ENCODE peak calls at places on chromosomes 1 and 21, in eight cellular contexts. O is prostate gland, U is ovary, G is esophagus muscularis mucosa, Q is IMR-90, X is stomach, V is breast epithelium, A is Peyer's patch. M is an unnamed sample. For H3K4me1, the result is how much of the 10 kb centered on the place peaks cover.

GRCh38 chr1:40508375-40509341 is at the start of gene EXO5:
- DNase-seq in O (peak), U (peak), G (peak), Q (peak), X (peak), V (peak), A (peak), M (peak)

GRCh38 chr1:110084226-110085078 is 14.0 kb upstream of the ALX3 start:
- DNase-seq in O (peak), U (peak), G (no peak), Q (peak), X (peak), V (no peak), A (peak), M (peak)

GRCh38 chr1:12636098-12636950 is 7.6 kb upstream of the AADACL4 start:
- DNase-seq in O (no peak), U (no peak), G (no peak), Q (peak), X (no peak), V (no peak), A (no peak), M (peak)

GRCh38 chr1:116763116-116763786 is 9.0 kb downstream of the CD2 start:
- DNase-seq in O (no peak), U (no peak), G (no peak), Q (no peak), X (no peak), V (no peak), A (no peak), M (no peak)

GRCh38 chr1:25080294-25081209 is 150.5 kb upstream of the RUNX3 start:
- DNase-seq in O (no peak), U (no peak), G (no peak), Q (peak), X (no peak), V (no peak), A (no peak), M (no peak)

GRCh38 chr21:37855568-37856391 is 60.5 kb downstream of the KCNJ6 start:
- DNase-seq in O (no peak), U (no peak), G (no peak), Q (peak), X (no peak), V (no peak), A (no peak), M (no peak)

GRCh38 chr1:201584510-201584991 is 45.6 kb downstream of the NAV1 start:
- DNase-seq in O (no peak), U (no peak), G (no peak), Q (peak), X (no peak), V (no peak), A (no peak), M (peak)

GRCh38 chr1:184890539-184890973 is 83.8 kb downstream of the NIBAN1 start:
- DNase-seq in O (no peak), U (no peak), G (no peak), Q (peak), X (no peak), V (no peak), A (no peak), M (peak)

GRCh38 chr21:30194701-30195299 is 21.1 kb downstream of the CLDN8 start:
- DNase-seq in O (no peak), U (no peak), G (no peak), Q (no peak), X (no peak), V (no peak), A (no peak), M (no peak)

GRCh38 chr1:71414229-71414628 is 333.4 kb upstream of the ZRANB2 start:
- DNase-seq in O (no peak), U (no peak), G (no peak), Q (peak), X (no peak), V (no peak), A (no peak), M (no peak)

GRCh38 chr1:5354681-5355080 is 637.5 kb downstream of the NPHP4 start:
- DNase-seq in O (no peak), U (no peak), G (no peak), Q (no peak), X (no peak), V (no peak), A (no peak), M (no peak)

GRCh38 chr21:37642493-37642892 is 273.8 kb downstream of the KCNJ6 start:
- DNase-seq in O (peak), U (no peak), G (peak), Q (no peak), X (no peak), V (no peak), A (no peak), M (no peak)

GRCh38 chr1:58290685-58291372 is 255.7 kb downstream of the OMA1 start:
- DNase-seq in O (peak), U (no peak), G (no peak), Q (peak), X (no peak), V (no peak), A (no peak), M (peak)

GRCh38 chr1:65208577-65208976 is 60.6 kb downstream of the AK4 start:
- DNase-seq in O (no peak), U (no peak), G (no peak), Q (no peak), X (no peak), V (no peak), A (no peak), M (no peak)

GRCh38 chr1:39103321-39104157 is 77.4 kb downstream of the NDUFS5 start:
- DNase-seq in O (no peak), U (no peak), G (no peak), Q (peak), X (no peak), V (no peak), A (no peak), M (no peak)

GRCh38 chr1:244860914-244861610 is 3.3 kb downstream of the HNRNPU start:
- DNase-seq in O (no peak), U (no peak), G (no peak), Q (no peak), X (no peak), V (no peak), A (no peak), M (no peak)

GRCh38 chr1:206799311-206799710 is 27.0 kb upstream of the IL10 start:
- DNase-seq in O (no peak), U (no peak), G (no peak), Q (no peak), X (no peak), V (no peak), A (no peak), M (no peak)

GRCh38 chr1:41381691-41382530 is 20.7 kb downstream of the FOXO6 start:
- DNase-seq in O (no peak), U (peak), G (no peak), Q (no peak), X (peak), V (no peak), A (no peak), M (peak)

GRCh38 chr1:50415235-50416149 is 7.8 kb downstream of the DMRTA2 start:
- DNase-seq in O (no peak), U (no peak), G (no peak), Q (no peak), X (no peak), V (no peak), A (no peak), M (no peak)

GRCh38 chr1:14668448-14669029 is 70.1 kb downstream of the KAZN start:
- DNase-seq in O (no peak), U (no peak), G (no peak), Q (no peak), X (no peak), V (no peak), A (no peak), M (no peak)

GRCh38 chr1:230867903-230868735 is at the start of gene C1orf198:
- DNase-seq in O (peak), U (peak), G (no peak), Q (no peak), X (peak), V (peak), A (peak), M (peak)

GRCh38 chr1:162232034-162232433 is 144.6 kb downstream of the SPATA46 start:
- DNase-seq in O (no peak), U (no peak), G (no peak), Q (no peak), X (no peak), V (no peak), A (no peak), M (no peak)

GRCh38 chr1:29689372-29690030 is 453.2 kb downstream of the PTPRU start:
- DNase-seq in O (no peak), U (no peak), G (no peak), Q (no peak), X (no peak), V (no peak), A (no peak), M (no peak)

GRCh38 chr1:187949567-187949966 is 1120.8 kb downstream of the PLA2G4A start:
- DNase-seq in O (no peak), U (no peak), G (no peak), Q (no peak), X (no peak), V (no peak), A (no peak), M (no peak)

GRCh38 chr1:78603206-78603605 is 17.0 kb upstream of the IFI44L start:
- DNase-seq in O (no peak), U (no peak), G (no peak), Q (peak), X (no peak), V (no peak), A (no peak), M (no peak)

GRCh38 chr1:24418898-24419628 is 3.5 kb downstream of the NIPAL3 start:
- DNase-seq in O (peak), U (no peak), G (no peak), Q (peak), X (peak), V (peak), A (no peak), M (no peak)

GRCh38 chr21:40070871-40071270 is 203.6 kb downstream of the PCP4 start:
- DNase-seq in O (peak), U (no peak), G (no peak), Q (no peak), X (no peak), V (no peak), A (no peak), M (no peak)

GRCh38 chr1:227914801-227915563 is 32.8 kb downstream of the WNT9A start:
- DNase-seq in O (no peak), U (no peak), G (no peak), Q (no peak), X (no peak), V (no peak), A (no peak), M (no peak)

GRCh38 chr1:28745653-28746173 is 9.0 kb downstream of the YTHDF2 start:
- DNase-seq in O (no peak), U (no peak), G (no peak), Q (no peak), X (no peak), V (no peak), A (no peak), M (no peak)

GRCh38 chr1:151846686-151847227 is 6.8 kb downstream of the THEM5 start:
- DNase-seq in O (no peak), U (no peak), G (no peak), Q (no peak), X (no peak), V (no peak), A (no peak), M (no peak)

GRCh38 chr1:157577420-157577819 is 20.5 kb downstream of the FCRL4 start:
- DNase-seq in O (no peak), U (no peak), G (peak), Q (no peak), X (no peak), V (no peak), A (no peak), M (no peak)

GRCh38 chr1:203692565-203693470 is 66.2 kb downstream of the ATP2B4 start:
- DNase-seq in O (peak), U (peak), G (peak), Q (peak), X (peak), V (peak), A (peak), M (peak)

GRCh38 chr21:45293214-45293725 is 5.6 kb upstream of the POFUT2 start:
- DNase-seq in O (no peak), U (no peak), G (no peak), Q (no peak), X (peak), V (no peak), A (peak), M (peak)
- H3K4me3 ChIP-seq in O (no peak), U (no peak), G (no peak), Q (no peak), X (no peak), V (no peak), A (no peak), M (no peak)

GRCh38 chr1:3238705-3239278 is 169.8 kb downstream of the PRDM16 start:
- DNase-seq in O (no peak), U (no peak), G (no peak), Q (no peak), X (no peak), V (no peak), A (no peak), M (no peak)
- H3K4me1 ChIP-seq in O (under half), U (under half), G (under half), Q (under half), X (under half), V (under half), A (under half), M (under half)

DNA sequence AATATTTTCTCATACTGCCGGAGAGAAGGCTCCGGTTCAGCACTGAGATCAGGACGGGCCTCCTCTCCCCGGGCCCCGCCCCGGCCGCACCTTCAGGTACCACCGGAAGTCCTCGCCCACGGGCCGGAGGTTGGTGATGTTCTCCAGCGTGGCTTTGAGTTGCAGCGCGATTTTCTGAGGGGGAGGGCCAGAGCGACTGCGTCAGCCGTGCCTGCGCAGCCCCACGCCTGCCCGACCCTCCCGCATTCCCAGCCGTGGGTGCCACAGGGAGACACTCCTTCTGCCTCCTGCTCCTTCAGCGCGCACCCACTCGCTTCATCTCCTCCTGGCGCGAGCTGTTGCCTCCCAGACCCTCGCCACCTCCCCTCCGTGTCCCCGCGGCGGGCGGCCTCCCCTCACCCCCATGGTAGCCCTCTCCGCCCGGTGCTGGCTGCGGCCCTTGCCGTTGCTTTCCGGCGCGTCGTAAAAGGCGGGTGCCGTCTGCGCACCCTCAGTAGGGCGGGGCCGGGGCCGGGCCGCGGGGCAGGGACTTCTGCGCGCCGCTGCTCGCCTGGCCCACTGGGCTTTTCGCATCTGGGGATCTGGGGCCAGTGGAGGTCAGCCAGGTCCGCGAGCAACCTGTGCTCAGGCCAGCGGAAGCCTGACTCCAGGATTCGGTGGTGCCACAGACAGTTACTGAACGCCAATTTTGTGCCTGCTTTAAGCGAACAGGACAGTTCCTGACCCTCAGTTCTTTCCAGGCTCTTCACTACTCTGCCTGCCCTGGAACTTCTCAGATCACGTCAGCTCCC is at the start of gene CZIB:
- DNase-seq in O (peak), U (peak), G (peak), Q (peak), X (peak), V (peak), A (peak), M (peak)
- TF ChIP-seq POLR2A in O (peak), U (peak), G (peak), Q (peak), X (no peak), V (peak), A (peak), M (no peak)

DNA sequence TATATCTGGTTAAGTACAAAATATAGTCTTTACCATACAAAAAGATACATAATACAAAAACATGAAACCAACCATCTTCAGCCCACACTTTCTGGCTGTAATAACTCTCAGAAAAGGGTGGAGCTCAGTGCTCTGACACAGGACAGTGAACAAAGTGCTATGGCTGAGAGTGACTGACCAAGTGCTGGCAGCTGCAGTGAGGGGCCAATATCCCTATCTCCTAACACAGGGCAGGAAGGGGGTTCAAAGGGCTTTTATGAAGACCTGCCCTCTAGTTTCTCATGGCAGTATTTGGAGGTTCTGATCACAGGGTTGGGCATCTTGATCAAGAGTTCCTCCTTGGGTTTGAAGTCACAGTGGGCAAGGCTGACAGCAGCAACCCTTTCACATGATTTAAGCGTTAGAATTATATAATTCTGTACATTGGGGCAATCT is 3.9 kb downstream of the TXNIP start:
- DNase-seq in O (no peak), U (no peak), G (no peak), Q (no peak), X (peak), V (no peak), A (peak), M (no peak)
- H3K4me3 ChIP-seq in O (peak), U (peak), G (peak), Q (no peak), X (peak), V (peak), A (peak), M (peak)

DNA sequence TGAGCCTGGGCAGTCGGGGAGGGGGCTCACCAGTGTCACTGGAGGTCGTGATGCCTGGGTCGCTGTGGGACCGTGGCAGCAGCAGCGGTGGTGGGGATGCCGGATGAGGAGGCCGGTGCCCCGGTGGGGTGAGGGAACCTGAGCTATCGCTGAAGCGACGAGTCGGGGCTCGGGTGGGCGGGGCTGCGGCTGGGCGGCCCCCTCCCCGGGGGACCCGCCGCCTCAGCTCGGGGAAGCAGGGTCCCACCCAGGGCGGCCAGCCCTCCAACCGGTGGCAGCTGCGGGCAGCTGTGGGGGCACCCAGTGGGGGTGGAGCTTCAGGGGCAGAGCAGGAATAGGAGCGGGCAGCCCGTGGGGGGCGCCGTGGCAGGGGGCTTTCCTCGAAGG is 5.0 kb downstream of the ENTREP3 start:
- DNase-seq in O (no peak), U (no peak), G (no peak), Q (no peak), X (no peak), V (no peak), A (no peak), M (no peak)
- H3K4me1 ChIP-seq in O (under half), U (under half), G (half or more), Q (under half), X (under half), V (under half), A (under half), M (under half)

GRCh38 chr1:159897962-159898361 is 2.0 kb downstream of the CFAP45 start:
- DNase-seq in O (no peak), U (no peak), G (no peak), Q (no peak), X (no peak), V (no peak), A (no peak), M (no peak)

GRCh38 chr1:159900755-159901335 is 880 bp upstream of the CFAP45 start:
- DNase-seq in O (no peak), U (no peak), G (no peak), Q (no peak), X (no peak), V (no peak), A (no peak), M (no peak)

GRCh38 chr1:159896086-159896930 is 3.7 kb downstream of the CFAP45 start:
- DNase-seq in O (no peak), U (no peak), G (no peak), Q (no peak), X (no peak), V (no peak), A (no peak), M (peak)

GRCh38 chr1:159898527-159898926 is 1.4 kb downstream of the CFAP45 start:
- DNase-seq in O (no peak), U (no peak), G (no peak), Q (no peak), X (no peak), V (no peak), A (no peak), M (no peak)

GRCh38 chr1:159900086-159900680 is at the start of gene CFAP45:
- DNase-seq in O (peak), U (peak), G (peak), Q (peak), X (peak), V (peak), A (peak), M (peak)
- TF ChIP-seq POLR2A in O (peak), U (no peak), G (no peak), Q (no peak), X (no peak), V (no peak), A (no peak), M (no peak)

M was measured in heart left ventricle.